ENCODE peak calls at places on chromosomes 16 and 17, in seven cellular contexts. One of them, this sample, is unnamed.

GRCh38 chr17:9434502-9435113 is 141.0 kb downstream of the STX8 start:
- DNase-seq in AG10803: no peak
- DNase-seq in A549: no peak
- DNase-seq in cardiac fibroblast: no peak
- DNase-seq in uterus: no peak
- DNase-seq in CD8-positive, alpha-beta T cell: no peak
- DNase-seq in Peyer's patch: no peak
- DNase-seq in this sample: no peak

GRCh38 chr17:78998311-78999055 is 11.1 kb downstream of the CANT1 start:
- DNase-seq in AG10803: no peak
- DNase-seq in A549: no peak
- DNase-seq in cardiac fibroblast: peak
- DNase-seq in uterus: peak
- DNase-seq in CD8-positive, alpha-beta T cell: no peak
- DNase-seq in Peyer's patch: peak
- DNase-seq in this sample: no peak

GRCh38 chr16:50696575-50697420 is 3.4 kb downstream of the NOD2 start:
- DNase-seq in AG10803: peak
- DNase-seq in A549: peak
- DNase-seq in cardiac fibroblast: peak
- DNase-seq in uterus: peak
- DNase-seq in CD8-positive, alpha-beta T cell: no peak
- DNase-seq in Peyer's patch: peak
- DNase-seq in this sample: peak

GRCh38 chr16:57639172-57639571 is 10.7 kb downstream of the ADGRG1 start:
- DNase-seq in AG10803: no peak
- DNase-seq in A549: no peak
- DNase-seq in cardiac fibroblast: peak
- DNase-seq in uterus: no peak
- DNase-seq in CD8-positive, alpha-beta T cell: no peak
- DNase-seq in Peyer's patch: no peak
- DNase-seq in this sample: no peak

GRCh38 chr17:17027442-17028058 is 14.7 kb upstream of the MPRIP start:
- DNase-seq in AG10803: no peak
- DNase-seq in A549: no peak
- DNase-seq in cardiac fibroblast: no peak
- DNase-seq in uterus: no peak
- DNase-seq in CD8-positive, alpha-beta T cell: no peak
- DNase-seq in Peyer's patch: no peak
- DNase-seq in this sample: no peak

GRCh38 chr17:7336240-7337175 is at the start of gene ACAP1:
- DNase-seq in AG10803: no peak
- DNase-seq in A549: no peak
- DNase-seq in cardiac fibroblast: no peak
- DNase-seq in uterus: no peak
- DNase-seq in CD8-positive, alpha-beta T cell: peak
- DNase-seq in Peyer's patch: peak
- DNase-seq in this sample: peak

GRCh38 chr17:1143573-1143972 is 36.2 kb downstream of the ABR start:
- DNase-seq in AG10803: no peak
- DNase-seq in A549: no peak
- DNase-seq in cardiac fibroblast: peak
- DNase-seq in uterus: no peak
- DNase-seq in CD8-positive, alpha-beta T cell: no peak
- DNase-seq in Peyer's patch: no peak
- DNase-seq in this sample: no peak

GRCh38 chr17:40402668-40403067 is 15.0 kb downstream of the TOP2A start:
- DNase-seq in AG10803: no peak
- DNase-seq in A549: no peak
- DNase-seq in cardiac fibroblast: no peak
- DNase-seq in uterus: no peak
- DNase-seq in CD8-positive, alpha-beta T cell: no peak
- DNase-seq in Peyer's patch: no peak
- DNase-seq in this sample: no peak

GRCh38 chr16:77618011-77618410 is 104.3 kb upstream of the NUDT7 start:
- DNase-seq in AG10803: no peak
- DNase-seq in A549: no peak
- DNase-seq in cardiac fibroblast: peak
- DNase-seq in uterus: no peak
- DNase-seq in CD8-positive, alpha-beta T cell: no peak
- DNase-seq in Peyer's patch: no peak
- DNase-seq in this sample: no peak

GRCh38 chr16:56370185-56370584 is 55.2 kb downstream of the AMFR start:
- DNase-seq in AG10803: peak
- DNase-seq in A549: no peak
- DNase-seq in cardiac fibroblast: peak
- DNase-seq in uterus: no peak
- DNase-seq in CD8-positive, alpha-beta T cell: no peak
- DNase-seq in Peyer's patch: no peak
- DNase-seq in this sample: no peak

GRCh38 chr17:2876467-2876866 is 80.2 kb downstream of the RAP1GAP2 start:
- DNase-seq in AG10803: no peak
- DNase-seq in A549: no peak
- DNase-seq in cardiac fibroblast: no peak
- DNase-seq in uterus: no peak
- DNase-seq in CD8-positive, alpha-beta T cell: no peak
- DNase-seq in Peyer's patch: no peak
- DNase-seq in this sample: no peak

GRCh38 chr16:30184430-30185140 is 1.2 kb downstream of the CORO1A start:
- DNase-seq in AG10803: no peak
- DNase-seq in A549: no peak
- DNase-seq in cardiac fibroblast: no peak
- DNase-seq in uterus: peak
- DNase-seq in CD8-positive, alpha-beta T cell: no peak
- DNase-seq in Peyer's patch: peak
- DNase-seq in this sample: peak

GRCh38 chr17:64154321-64155089 is 24.6 kb upstream of the ERN1 start:
- DNase-seq in AG10803: no peak
- DNase-seq in A549: no peak
- DNase-seq in cardiac fibroblast: no peak
- DNase-seq in uterus: no peak
- DNase-seq in CD8-positive, alpha-beta T cell: no peak
- DNase-seq in Peyer's patch: no peak
- DNase-seq in this sample: no peak

GRCh38 chr17:31608659-31609254 is 217.3 kb downstream of the RAB11FIP4 start:
- DNase-seq in AG10803: no peak
- DNase-seq in A549: no peak
- DNase-seq in cardiac fibroblast: no peak
- DNase-seq in uterus: no peak
- DNase-seq in CD8-positive, alpha-beta T cell: no peak
- DNase-seq in Peyer's patch: no peak
- DNase-seq in this sample: no peak

GRCh38 chr17:77923135-77923534 is 35.4 kb upstream of the TNRC6C start:
- DNase-seq in AG10803: no peak
- DNase-seq in A549: no peak
- DNase-seq in cardiac fibroblast: peak
- DNase-seq in uterus: no peak
- DNase-seq in CD8-positive, alpha-beta T cell: no peak
- DNase-seq in Peyer's patch: no peak
- DNase-seq in this sample: no peak

GRCh38 chr17:43579570-43580140 is 33.5 kb upstream of the ETV4 start:
- DNase-seq in AG10803: peak
- DNase-seq in A549: peak
- DNase-seq in cardiac fibroblast: peak
- DNase-seq in uterus: no peak
- DNase-seq in CD8-positive, alpha-beta T cell: no peak
- DNase-seq in Peyer's patch: no peak
- DNase-seq in this sample: no peak

GRCh38 chr16:67539271-67539670 is 10.6 kb downstream of the RIPOR1 start:
- DNase-seq in AG10803: no peak
- DNase-seq in A549: no peak
- DNase-seq in cardiac fibroblast: no peak
- DNase-seq in uterus: no peak
- DNase-seq in CD8-positive, alpha-beta T cell: no peak
- DNase-seq in Peyer's patch: no peak
- DNase-seq in this sample: no peak

GRCh38 chr16:87338155-87338765 is 21.1 kb upstream of the C16orf95 start:
- DNase-seq in AG10803: no peak
- DNase-seq in A549: no peak
- DNase-seq in cardiac fibroblast: no peak
- DNase-seq in uterus: no peak
- DNase-seq in CD8-positive, alpha-beta T cell: no peak
- DNase-seq in Peyer's patch: no peak
- DNase-seq in this sample: no peak

GRCh38 chr16:88356124-88356726 is 26.5 kb upstream of the ZNF469 start:
- DNase-seq in AG10803: no peak
- DNase-seq in A549: no peak
- DNase-seq in cardiac fibroblast: no peak
- DNase-seq in uterus: no peak
- DNase-seq in CD8-positive, alpha-beta T cell: no peak
- DNase-seq in Peyer's patch: no peak
- DNase-seq in this sample: no peak

GRCh38 chr16:14629612-14629918 is 495 bp downstream of the PARN start:
- DNase-seq in AG10803: no peak
- DNase-seq in A549: no peak
- DNase-seq in cardiac fibroblast: no peak
- DNase-seq in uterus: no peak
- DNase-seq in CD8-positive, alpha-beta T cell: peak
- DNase-seq in Peyer's patch: no peak
- DNase-seq in this sample: no peak

GRCh38 chr17:39016193-39017153 is 49.3 kb upstream of the FBXO47 start:
- DNase-seq in AG10803: peak
- DNase-seq in A549: no peak
- DNase-seq in cardiac fibroblast: peak
- DNase-seq in uterus: no peak
- DNase-seq in CD8-positive, alpha-beta T cell: no peak
- DNase-seq in Peyer's patch: no peak
- DNase-seq in this sample: no peak

GRCh38 chr17:45355087-45355486 is 38.3 kb upstream of the MAP3K14 start:
- DNase-seq in AG10803: no peak
- DNase-seq in A549: peak
- DNase-seq in cardiac fibroblast: no peak
- DNase-seq in uterus: no peak
- DNase-seq in CD8-positive, alpha-beta T cell: no peak
- DNase-seq in Peyer's patch: peak
- DNase-seq in this sample: no peak

GRCh38 chr17:62739666-62740065 is 68.4 kb downstream of the MARCHF10 start:
- DNase-seq in AG10803: peak
- DNase-seq in A549: no peak
- DNase-seq in cardiac fibroblast: no peak
- DNase-seq in uterus: no peak
- DNase-seq in CD8-positive, alpha-beta T cell: no peak
- DNase-seq in Peyer's patch: no peak
- DNase-seq in this sample: no peak

GRCh38 chr17:37506678-37507077 is 17.0 kb downstream of the DUSP14 start:
- DNase-seq in AG10803: no peak
- DNase-seq in A549: peak
- DNase-seq in cardiac fibroblast: peak
- DNase-seq in uterus: no peak
- DNase-seq in CD8-positive, alpha-beta T cell: no peak
- DNase-seq in Peyer's patch: no peak
- DNase-seq in this sample: no peak
- TF ChIP-seq CTCF in AG10803: peak
- TF ChIP-seq CTCF in A549: peak
- TF ChIP-seq CTCF in cardiac fibroblast: peak
- TF ChIP-seq CTCF in uterus: no peak
- TF ChIP-seq CTCF in CD8-positive, alpha-beta T cell: no peak
- TF ChIP-seq CTCF in Peyer's patch: peak
- TF ChIP-seq CTCF in this sample: no peak

DNA sequence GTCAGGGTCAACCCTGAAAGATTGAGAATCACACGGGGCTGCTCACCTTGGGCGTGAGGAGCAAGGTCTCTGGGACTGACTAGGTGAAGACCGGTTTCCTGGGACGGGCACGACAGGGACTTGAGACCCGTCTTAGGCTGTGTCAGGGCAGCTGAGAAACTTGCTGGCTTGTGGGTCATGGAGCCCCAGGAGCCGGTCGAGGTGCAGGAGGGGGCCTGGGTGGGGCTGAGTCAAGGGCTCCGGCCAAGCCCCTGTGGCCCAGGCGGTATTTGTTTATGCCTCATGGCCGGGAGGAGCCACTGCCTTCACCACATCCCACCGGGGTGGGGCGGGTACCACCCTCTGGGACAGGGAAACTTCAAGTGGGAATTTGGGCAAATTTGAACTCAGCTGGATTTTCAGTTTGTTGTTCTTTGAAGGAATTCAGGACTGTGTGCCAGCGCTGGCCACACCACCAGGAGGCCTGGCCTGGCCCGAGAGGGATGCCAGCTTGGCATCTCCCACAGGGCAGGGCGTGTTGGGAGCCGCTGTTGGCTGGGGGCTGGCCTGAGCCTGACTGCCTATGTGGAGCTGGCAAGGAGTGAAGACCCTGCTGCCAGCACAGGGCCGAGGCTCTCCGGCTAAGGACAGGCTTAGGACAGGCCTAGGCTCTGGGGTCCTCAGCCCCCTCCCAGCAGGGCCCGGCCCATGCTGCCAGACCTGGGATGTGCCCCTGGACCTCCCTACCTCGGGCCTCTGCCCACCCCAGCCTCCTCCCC is 116.1 kb downstream of the METRNL start:
- DNase-seq in AG10803: peak
- DNase-seq in A549: no peak
- DNase-seq in cardiac fibroblast: peak
- DNase-seq in uterus: no peak
- DNase-seq in CD8-positive, alpha-beta T cell: no peak
- DNase-seq in Peyer's patch: peak
- DNase-seq in this sample: no peak
- TF ChIP-seq CTCF in AG10803: peak
- TF ChIP-seq CTCF in A549: no peak
- TF ChIP-seq CTCF in cardiac fibroblast: no peak
- TF ChIP-seq CTCF in uterus: no peak
- TF ChIP-seq CTCF in CD8-positive, alpha-beta T cell: no peak
- TF ChIP-seq CTCF in Peyer's patch: no peak
- TF ChIP-seq CTCF in this sample: no peak

GRCh38 chr17:80114758-80115157 is 13.4 kb downstream of the GAA start:
- DNase-seq in AG10803: no peak
- DNase-seq in A549: no peak
- DNase-seq in cardiac fibroblast: no peak
- DNase-seq in uterus: no peak
- DNase-seq in CD8-positive, alpha-beta T cell: no peak
- DNase-seq in Peyer's patch: no peak
- DNase-seq in this sample: no peak
- TF ChIP-seq CTCF in AG10803: no peak
- TF ChIP-seq CTCF in A549: no peak
- TF ChIP-seq CTCF in cardiac fibroblast: no peak
- TF ChIP-seq CTCF in uterus: no peak
- TF ChIP-seq CTCF in CD8-positive, alpha-beta T cell: no peak
- TF ChIP-seq CTCF in Peyer's patch: no peak
- TF ChIP-seq CTCF in this sample: no peak

DNA sequence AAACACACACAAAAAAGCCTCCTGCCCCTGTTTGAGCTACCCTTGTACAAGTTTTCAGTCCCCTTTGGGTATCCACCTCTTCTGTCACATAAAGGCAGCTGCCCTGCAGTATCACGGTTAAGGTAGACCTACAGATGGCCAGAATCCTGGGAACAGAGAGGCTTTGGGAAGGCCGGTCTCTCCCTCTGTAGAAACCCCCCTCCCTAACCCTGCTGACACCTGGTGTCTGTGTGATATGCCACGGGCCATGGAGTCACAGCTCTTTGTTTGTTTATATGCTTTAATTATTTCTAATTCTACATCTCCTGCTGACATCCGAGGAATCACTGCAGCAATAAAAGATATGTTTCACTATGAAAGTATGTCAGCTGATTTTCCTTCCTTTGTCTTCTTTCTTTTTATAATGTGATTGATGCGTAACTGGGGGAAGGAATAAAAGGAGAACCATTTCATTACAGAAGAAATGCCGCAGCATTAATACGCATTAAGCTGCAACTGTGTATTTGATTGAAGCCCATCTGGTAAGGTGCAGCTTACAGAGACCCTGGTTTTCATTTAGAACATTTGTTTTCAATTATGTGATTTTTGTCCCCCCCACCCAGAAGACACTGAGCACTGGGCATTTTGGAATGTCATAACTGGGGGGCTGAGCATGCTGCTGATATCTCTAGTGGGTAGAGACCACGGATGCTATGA is 142.1 kb downstream of the SLC39A11 start:
- DNase-seq in AG10803: no peak
- DNase-seq in A549: no peak
- DNase-seq in cardiac fibroblast: no peak
- DNase-seq in uterus: no peak
- DNase-seq in CD8-positive, alpha-beta T cell: no peak
- DNase-seq in Peyer's patch: no peak
- DNase-seq in this sample: no peak
- TF ChIP-seq CTCF in AG10803: no peak
- TF ChIP-seq CTCF in A549: no peak
- TF ChIP-seq CTCF in cardiac fibroblast: no peak
- TF ChIP-seq CTCF in uterus: no peak
- TF ChIP-seq CTCF in CD8-positive, alpha-beta T cell: no peak
- TF ChIP-seq CTCF in Peyer's patch: no peak
- TF ChIP-seq CTCF in this sample: no peak